ENCODE peak calls at places on chromosomes 3 and 15, in six cellular contexts. One of them, this sample, is unnamed.

GRCh38 chr3:74633021-74633420 is 18.6 kb upstream of the CNTN3 start:
- DNase-seq in H1: no peak
- DNase-seq in HepG2: no peak
- DNase-seq in GM12878: no peak
- DNase-seq in NT2/D1: no peak
- DNase-seq in K562: no peak
- DNase-seq in this sample: no peak

GRCh38 chr3:166085164-166085830 is 248.1 kb upstream of the BCHE start:
- DNase-seq in K562: no peak
- DNase-seq in HepG2: no peak
- DNase-seq in H1: no peak
- DNase-seq in GM12878: no peak
- DNase-seq in NT2/D1: no peak
- DNase-seq in this sample: no peak

GRCh38 chr3:23580337-23580736 is 225.4 kb upstream of the UBE2E1 start:
- DNase-seq in HepG2: no peak
- DNase-seq in H1: no peak
- DNase-seq in NT2/D1: no peak
- DNase-seq in K562: no peak
- DNase-seq in GM12878: no peak
- DNase-seq in this sample: no peak

GRCh38 chr3:49024449-49024848 is 2.5 kb downstream of the NDUFAF3 start:
- DNase-seq in HepG2: no peak
- DNase-seq in GM12878: no peak
- DNase-seq in NT2/D1: no peak
- DNase-seq in H1: no peak
- DNase-seq in K562: no peak
- DNase-seq in this sample: no peak

GRCh38 chr3:10286596-10287295 is 6.0 kb downstream of the GHRL start:
- DNase-seq in K562: no peak
- DNase-seq in NT2/D1: peak
- DNase-seq in GM12878: no peak
- DNase-seq in H1: peak
- DNase-seq in HepG2: peak
- DNase-seq in this sample: peak

GRCh38 chr15:72237286-72238224 is 6.6 kb upstream of the PKM start:
- DNase-seq in HepG2: peak
- DNase-seq in K562: peak
- DNase-seq in GM12878: peak
- DNase-seq in NT2/D1: peak
- DNase-seq in H1: no peak
- DNase-seq in this sample: peak

GRCh38 chr15:71422530-71423259 is 307.4 kb downstream of the THSD4 start:
- DNase-seq in H1: no peak
- DNase-seq in K562: no peak
- DNase-seq in GM12878: no peak
- DNase-seq in NT2/D1: no peak
- DNase-seq in HepG2: no peak
- DNase-seq in this sample: no peak

GRCh38 chr15:67126551-67127333 is 61.3 kb downstream of the SMAD3 start:
- DNase-seq in K562: no peak
- DNase-seq in HepG2: peak
- DNase-seq in GM12878: no peak
- DNase-seq in NT2/D1: no peak
- DNase-seq in H1: no peak
- DNase-seq in this sample: no peak

GRCh38 chr15:72179950-72180581 is 17.5 kb downstream of the GRAMD2A start:
- DNase-seq in HepG2: peak
- DNase-seq in H1: no peak
- DNase-seq in K562: no peak
- DNase-seq in NT2/D1: no peak
- DNase-seq in GM12878: no peak
- DNase-seq in this sample: no peak

GRCh38 chr3:155572085-155572484 is 172.8 kb downstream of the PLCH1 start:
- DNase-seq in K562: no peak
- DNase-seq in GM12878: no peak
- DNase-seq in H1: no peak
- DNase-seq in HepG2: no peak
- DNase-seq in NT2/D1: no peak
- DNase-seq in this sample: no peak

GRCh38 chr3:24154003-24154695 is 209.1 kb downstream of the NR1D2 start:
- DNase-seq in GM12878: no peak
- DNase-seq in H1: no peak
- DNase-seq in K562: no peak
- DNase-seq in NT2/D1: no peak
- DNase-seq in HepG2: no peak
- DNase-seq in this sample: no peak

GRCh38 chr15:48120751-48121150 is at the start of gene SLC24A5:
- DNase-seq in NT2/D1: no peak
- DNase-seq in GM12878: no peak
- DNase-seq in HepG2: no peak
- DNase-seq in H1: no peak
- DNase-seq in K562: no peak
- DNase-seq in this sample: no peak

GRCh38 chr15:100890850-100891249 is 11.2 kb downstream of the ALDH1A3 start:
- DNase-seq in HepG2: no peak
- DNase-seq in GM12878: no peak
- DNase-seq in H1: no peak
- DNase-seq in NT2/D1: no peak
- DNase-seq in K562: no peak
- DNase-seq in this sample: no peak

GRCh38 chr15:23616536-23616935 is 31.1 kb downstream of the MAGEL2 start:
- DNase-seq in H1: no peak
- DNase-seq in NT2/D1: no peak
- DNase-seq in GM12878: no peak
- DNase-seq in K562: no peak
- DNase-seq in HepG2: peak
- DNase-seq in this sample: no peak

GRCh38 chr15:33132722-33133345 is 61.7 kb downstream of the FMN1 start:
- DNase-seq in HepG2: peak
- DNase-seq in H1: no peak
- DNase-seq in GM12878: no peak
- DNase-seq in K562: peak
- DNase-seq in NT2/D1: peak
- DNase-seq in this sample: peak

GRCh38 chr15:42048080-42048820 is 27.4 kb upstream of the PLA2G4E start:
- DNase-seq in HepG2: no peak
- DNase-seq in K562: no peak
- DNase-seq in GM12878: no peak
- DNase-seq in NT2/D1: no peak
- DNase-seq in H1: no peak
- DNase-seq in this sample: no peak

GRCh38 chr15:73809728-73810501 is 56.8 kb upstream of the INSYN1 start:
- DNase-seq in NT2/D1: no peak
- DNase-seq in GM12878: no peak
- DNase-seq in K562: no peak
- DNase-seq in HepG2: no peak
- DNase-seq in H1: no peak
- DNase-seq in this sample: no peak

GRCh38 chr3:49937081-49937480 is 2.9 kb upstream of the RBM6 start:
- DNase-seq in K562: no peak
- DNase-seq in GM12878: no peak
- DNase-seq in H1: no peak
- DNase-seq in HepG2: no peak
- DNase-seq in NT2/D1: no peak
- DNase-seq in this sample: no peak

GRCh38 chr3:78823859-78824258 is 943.9 kb downstream of the ROBO1 start:
- DNase-seq in H1: no peak
- DNase-seq in NT2/D1: no peak
- DNase-seq in K562: no peak
- DNase-seq in HepG2: peak
- DNase-seq in GM12878: no peak
- DNase-seq in this sample: no peak

GRCh38 chr3:106428565-106428994 is 559.8 kb upstream of the CBLB start:
- DNase-seq in K562: peak
- DNase-seq in GM12878: no peak
- DNase-seq in HepG2: no peak
- DNase-seq in NT2/D1: no peak
- DNase-seq in H1: no peak
- DNase-seq in this sample: no peak
- TF ChIP-seq ZNF274 in K562: no peak
- TF ChIP-seq ZNF274 in GM12878: no peak
- TF ChIP-seq ZNF274 in HepG2: no peak
- TF ChIP-seq ZNF274 in NT2/D1: no peak
- TF ChIP-seq ZNF274 in H1: no peak
- TF ChIP-seq ZNF274 in this sample: no peak

DNA sequence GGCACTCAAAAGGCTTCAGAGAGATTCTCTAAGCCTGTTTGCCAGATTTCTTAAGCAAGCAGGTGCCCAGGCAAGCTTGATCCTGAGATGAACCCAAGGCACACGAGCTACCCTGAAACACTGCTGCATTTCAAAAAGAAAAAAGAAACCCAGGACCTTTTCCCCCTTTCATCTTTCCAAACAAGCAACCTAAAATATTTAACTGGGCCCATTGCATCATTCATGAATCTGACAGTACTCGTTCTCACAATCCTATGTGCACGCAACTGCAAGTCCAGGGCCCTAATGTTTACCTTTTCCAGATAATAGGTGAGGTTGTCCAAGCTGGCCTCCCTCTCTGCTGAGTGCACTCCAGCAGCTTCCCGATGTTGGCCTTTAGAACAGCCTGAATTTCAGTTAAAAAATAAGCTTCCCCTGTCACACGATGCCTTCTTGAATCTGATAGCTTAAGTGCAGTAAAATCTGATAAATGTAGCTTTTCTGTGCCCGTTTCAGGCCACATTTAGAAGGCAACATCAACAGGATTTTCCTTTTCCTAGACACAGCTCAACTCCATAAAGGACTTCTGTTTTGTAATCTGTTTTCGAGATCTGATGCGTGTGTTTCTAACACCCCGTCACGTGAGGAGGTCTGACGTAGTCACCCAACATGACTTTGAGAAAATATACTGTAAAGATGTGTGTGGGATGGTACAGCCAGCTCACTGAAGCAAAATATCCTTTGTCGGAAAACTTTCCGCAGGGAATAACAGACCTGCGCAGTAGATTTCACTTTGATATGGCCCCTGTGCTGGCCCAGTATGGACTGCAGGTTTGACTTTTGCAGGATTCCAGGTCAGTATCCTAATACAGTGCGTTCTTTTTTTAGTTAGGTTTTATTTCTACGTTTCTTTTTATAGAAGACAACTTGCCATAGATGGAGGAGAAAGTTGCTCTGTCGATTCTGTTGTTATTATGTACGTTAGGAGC is 55.1 kb upstream of the RASA2 start:
- DNase-seq in NT2/D1: no peak
- DNase-seq in K562: peak
- DNase-seq in H1: no peak
- DNase-seq in GM12878: no peak
- DNase-seq in HepG2: peak
- DNase-seq in this sample: no peak
- TF ChIP-seq ZNF274 in NT2/D1: no peak
- TF ChIP-seq ZNF274 in K562: no peak
- TF ChIP-seq ZNF274 in H1: no peak
- TF ChIP-seq ZNF274 in GM12878: no peak
- TF ChIP-seq ZNF274 in HepG2: no peak
- TF ChIP-seq ZNF274 in this sample: no peak

DNA sequence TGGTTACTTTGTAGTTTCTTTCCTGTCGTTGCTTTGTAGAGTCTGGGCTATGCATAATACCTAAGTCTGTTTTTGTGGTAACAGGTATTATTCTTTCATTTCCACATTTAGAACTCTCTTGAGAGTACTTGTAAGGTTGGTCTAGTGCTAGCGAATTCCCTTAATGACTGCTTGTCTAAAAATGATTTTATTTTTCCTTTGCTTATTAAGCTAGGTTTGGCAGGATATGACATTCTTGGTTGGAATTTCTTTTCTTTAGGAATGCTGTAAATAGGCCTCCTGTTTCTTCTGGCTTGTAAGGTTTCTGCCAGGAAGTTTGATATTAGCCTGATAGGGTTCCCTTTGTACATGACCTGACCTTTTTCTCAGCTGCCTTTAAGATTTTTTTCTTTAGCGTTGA is 70.1 kb upstream of the SGO1 start:
- DNase-seq in GM12878: peak
- DNase-seq in NT2/D1: no peak
- DNase-seq in H1: no peak
- DNase-seq in K562: no peak
- DNase-seq in HepG2: no peak
- DNase-seq in this sample: no peak
- TF ChIP-seq ZNF274 in GM12878: no peak
- TF ChIP-seq ZNF274 in NT2/D1: no peak
- TF ChIP-seq ZNF274 in H1: no peak
- TF ChIP-seq ZNF274 in K562: no peak
- TF ChIP-seq ZNF274 in HepG2: no peak
- TF ChIP-seq ZNF274 in this sample: no peak

DNA sequence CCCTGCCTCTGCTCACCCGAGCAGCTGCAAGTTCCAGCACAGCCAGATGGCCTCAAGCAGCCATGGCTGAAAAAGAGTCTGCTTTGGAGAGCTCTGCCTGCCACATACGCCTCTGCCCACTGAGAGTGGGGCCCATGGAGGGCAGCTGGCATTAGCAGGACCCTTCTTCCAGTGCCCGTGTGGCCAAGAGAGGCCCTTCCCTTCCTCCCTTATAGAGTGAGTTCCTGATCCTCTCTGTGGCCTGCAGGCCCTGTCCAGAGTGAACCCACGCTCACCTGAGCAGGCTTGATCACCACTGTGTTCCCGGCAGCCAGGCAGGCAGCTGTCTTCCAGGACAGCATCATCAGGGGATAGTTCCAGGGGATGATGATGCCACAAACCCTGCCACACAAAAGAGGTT is 41.4 kb upstream of the SLC41A3 start:
- DNase-seq in K562: no peak
- DNase-seq in GM12878: no peak
- DNase-seq in NT2/D1: no peak
- DNase-seq in HepG2: no peak
- DNase-seq in H1: no peak
- DNase-seq in this sample: no peak
- TF ChIP-seq ZNF274 in K562: no peak
- TF ChIP-seq ZNF274 in GM12878: no peak
- TF ChIP-seq ZNF274 in NT2/D1: no peak
- TF ChIP-seq ZNF274 in HepG2: no peak
- TF ChIP-seq ZNF274 in H1: no peak
- TF ChIP-seq ZNF274 in this sample: no peak

GRCh38 chr15:31277335-31278055 is 49.1 kb upstream of the KLF13 start:
- DNase-seq in H1: no peak
- DNase-seq in GM12878: no peak
- DNase-seq in HepG2: no peak
- DNase-seq in K562: no peak
- DNase-seq in NT2/D1: no peak
- DNase-seq in this sample: no peak

GRCh38 chr15:31278544-31279220 is 48.0 kb upstream of the KLF13 start:
- DNase-seq in H1: peak
- DNase-seq in K562: no peak
- DNase-seq in HepG2: no peak
- DNase-seq in NT2/D1: no peak
- DNase-seq in GM12878: no peak
- DNase-seq in this sample: no peak

GRCh38 chr15:31278056-31278445 is 48.6 kb upstream of the KLF13 start:
- DNase-seq in HepG2: no peak
- DNase-seq in GM12878: no peak
- DNase-seq in H1: peak
- DNase-seq in K562: no peak
- DNase-seq in NT2/D1: no peak
- DNase-seq in this sample: no peak

GRCh38 chr15:31275331-31276262 is 51.0 kb upstream of the KLF13 start:
- DNase-seq in K562: no peak
- DNase-seq in HepG2: no peak
- DNase-seq in H1: peak
- DNase-seq in GM12878: no peak
- DNase-seq in NT2/D1: no peak
- DNase-seq in this sample: no peak

GRCh38 chr15:31276596-31277298 is 49.9 kb upstream of the KLF13 start:
- DNase-seq in K562: no peak
- DNase-seq in NT2/D1: no peak
- DNase-seq in GM12878: no peak
- DNase-seq in HepG2: no peak
- DNase-seq in H1: peak
- DNase-seq in this sample: no peak
- TF ChIP-seq ZNF274 in K562: no peak
- TF ChIP-seq ZNF274 in NT2/D1: no peak
- TF ChIP-seq ZNF274 in GM12878: no peak
- TF ChIP-seq ZNF274 in HepG2: no peak
- TF ChIP-seq ZNF274 in H1: no peak
- TF ChIP-seq ZNF274 in this sample: no peak